ENCODE peak calls at places on chromosomes 11 and 22, in four cellular contexts. O, T, U and H are unnamed samples.

GRCh38 chr11:105609832-105610781 is at the start of gene GRIA4:
- DNase-seq in U (peak), O (no peak), T (peak), H (no peak)

GRCh38 chr11:103736323-103736722 is 300.1 kb upstream of the DDI1 start:
- DNase-seq in U (no peak), O (no peak), T (no peak), H (no peak)

GRCh38 chr11:61332266-61332822 is 561 bp downstream of the DDB1 start:
- DNase-seq in U (no peak), T (no peak), O (no peak), H (no peak)

GRCh38 chr22:38298312-38299000 is 18.8 kb downstream of the CSNK1E start:
- DNase-seq in U (no peak), T (no peak), O (peak), H (peak)

GRCh38 chr11:61747389-61748285 is 4.8 kb upstream of the MYRF start:
- DNase-seq in O (peak), U (peak), T (peak), H (peak)

GRCh38 chr11:129280027-129280811 is 88.1 kb upstream of the ARHGAP32 start:
- DNase-seq in U (no peak), T (no peak), O (no peak), H (peak)

GRCh38 chr11:44521148-44521547 is 44.3 kb upstream of the CD82 start:
- DNase-seq in T (no peak), U (no peak), O (no peak), H (no peak)

GRCh38 chr11:10878408-10879214 is 20.8 kb upstream of the ZBED5 start:
- DNase-seq in T (no peak), O (no peak), U (no peak), H (no peak)

GRCh38 chr11:31325162-31325561 is 44.4 kb downstream of the DCDC1 start:
- DNase-seq in T (no peak), O (no peak), U (no peak), H (no peak)

GRCh38 chr11:7186190-7186589 is 65.5 kb upstream of the SYT9 start:
- DNase-seq in T (no peak), U (no peak), O (no peak), H (no peak)

GRCh38 chr11:94193288-94193687 is 64.6 kb downstream of the PANX1 start:
- DNase-seq in O (no peak), U (no peak), T (no peak), H (no peak)

GRCh38 chr11:72303179-72303578 is 59.2 kb upstream of the PHOX2A start:
- DNase-seq in T (no peak), U (no peak), O (no peak), H (no peak)

GRCh38 chr11:69325446-69325845 is 31.5 kb downstream of the MYEOV start:
- DNase-seq in U (no peak), O (no peak), T (no peak), H (no peak)

GRCh38 chr22:38694945-38695344 is 5.8 kb downstream of the JOSD1 start:
- DNase-seq in U (no peak), O (no peak), T (no peak), H (no peak)

GRCh38 chr11:17406082-17406817 is 17.8 kb upstream of the KCNJ11 start:
- DNase-seq in O (no peak), T (no peak), U (no peak), H (no peak)

GRCh38 chr22:49967333-49968241 is 7.0 kb downstream of the PIM3 start:
- DNase-seq in O (no peak), T (peak), U (no peak), H (peak)

GRCh38 chr11:116856423-116856822 is 19.0 kb upstream of the APOA1 start:
- DNase-seq in T (no peak), U (no peak), O (no peak), H (no peak)

GRCh38 chr11:129894281-129895125 is 875 bp downstream of the NFRKB start:
- DNase-seq in U (no peak), O (no peak), T (no peak), H (no peak)

GRCh38 chr11:44445500-44446340 is 119.7 kb upstream of the CD82 start:
- DNase-seq in O (no peak), U (no peak), T (no peak), H (no peak)

GRCh38 chr11:71406681-71407080 is 41.5 kb downstream of the DHCR7 start:
- DNase-seq in U (no peak), T (no peak), O (no peak), H (no peak)

GRCh38 chr11:72606362-72607100 is 67.7 kb downstream of the PDE2A start:
- DNase-seq in T (no peak), U (no peak), O (no peak), H (no peak)

GRCh38 chr11:57434640-57435546 is 8.0 kb upstream of the SLC43A3 start:
- DNase-seq in T (no peak), U (no peak), O (no peak), H (no peak)

GRCh38 chr11:117817213-117818035 is 7.1 kb downstream of the FXYD2 start:
- DNase-seq in U (no peak), O (peak), T (peak), H (peak)

GRCh38 chr11:95544095-95544795 is 245.3 kb downstream of the FAM76B start:
- DNase-seq in T (no peak), U (no peak), O (no peak), H (no peak)